ENCODE peak calls at places on chromosomes 2 and 18, in nine cellular contexts. One of them, this sample, is unnamed.

GRCh38 chr2:20409039-20409438 is 37.8 kb upstream of the RHOB start:
- DNase-seq in epithelial cell of esophagus: no peak
- DNase-seq in BJ: no peak
- DNase-seq in mammary epithelial cell: no peak
- DNase-seq in WERI-Rb-1: no peak
- DNase-seq in left ventricle myocardium inferior: no peak
- DNase-seq in AG04450: no peak
- DNase-seq in cardiac fibroblast: no peak
- DNase-seq in CD8-positive, alpha-beta T cell: no peak
- DNase-seq in this sample: no peak

GRCh38 chr2:9417725-9418124 is 5.6 kb downstream of the ITGB1BP1 start:
- DNase-seq in epithelial cell of esophagus: no peak
- DNase-seq in left ventricle myocardium inferior: no peak
- DNase-seq in cardiac fibroblast: no peak
- DNase-seq in mammary epithelial cell: no peak
- DNase-seq in BJ: no peak
- DNase-seq in AG04450: no peak
- DNase-seq in WERI-Rb-1: no peak
- DNase-seq in CD8-positive, alpha-beta T cell: no peak
- DNase-seq in this sample: no peak

GRCh38 chr18:27604583-27604982 is 419.5 kb upstream of the CHST9 start:
- DNase-seq in BJ: no peak
- DNase-seq in left ventricle myocardium inferior: no peak
- DNase-seq in CD8-positive, alpha-beta T cell: no peak
- DNase-seq in AG04450: no peak
- DNase-seq in cardiac fibroblast: peak; percentile 59
- DNase-seq in WERI-Rb-1: no peak
- DNase-seq in epithelial cell of esophagus: peak; percentile 75
- DNase-seq in mammary epithelial cell: no peak
- DNase-seq in this sample: no peak

GRCh38 chr2:161576421-161576820 is 47.8 kb upstream of the SLC4A10 start:
- DNase-seq in CD8-positive, alpha-beta T cell: peak; percentile 14
- DNase-seq in epithelial cell of esophagus: no peak
- DNase-seq in mammary epithelial cell: no peak
- DNase-seq in BJ: no peak
- DNase-seq in left ventricle myocardium inferior: no peak
- DNase-seq in AG04450: no peak
- DNase-seq in WERI-Rb-1: peak; percentile 40
- DNase-seq in cardiac fibroblast: no peak
- DNase-seq in this sample: no peak

GRCh38 chr2:1887915-1888314 is 143.6 kb upstream of the PXDN start:
- DNase-seq in AG04450: no peak
- DNase-seq in WERI-Rb-1: no peak
- DNase-seq in epithelial cell of esophagus: no peak
- DNase-seq in CD8-positive, alpha-beta T cell: no peak
- DNase-seq in mammary epithelial cell: no peak
- DNase-seq in cardiac fibroblast: peak; percentile 12
- DNase-seq in left ventricle myocardium inferior: no peak
- DNase-seq in BJ: no peak
- DNase-seq in this sample: no peak

GRCh38 chr2:151886235-151886634 is 58.0 kb upstream of the ARL5A start:
- DNase-seq in epithelial cell of esophagus: peak; percentile 67
- DNase-seq in mammary epithelial cell: peak; percentile 17
- DNase-seq in BJ: no peak
- DNase-seq in cardiac fibroblast: no peak
- DNase-seq in CD8-positive, alpha-beta T cell: no peak
- DNase-seq in WERI-Rb-1: no peak
- DNase-seq in AG04450: no peak
- DNase-seq in left ventricle myocardium inferior: no peak
- DNase-seq in this sample: no peak

GRCh38 chr18:78813156-78813555 is 166.5 kb upstream of the SALL3 start:
- DNase-seq in left ventricle myocardium inferior: no peak
- DNase-seq in AG04450: no peak
- DNase-seq in WERI-Rb-1: no peak
- DNase-seq in BJ: no peak
- DNase-seq in CD8-positive, alpha-beta T cell: no peak
- DNase-seq in mammary epithelial cell: no peak
- DNase-seq in cardiac fibroblast: no peak
- DNase-seq in epithelial cell of esophagus: no peak
- DNase-seq in this sample: no peak

GRCh38 chr2:102797486-102797885 is 35.7 kb downstream of the TMEM182 start:
- DNase-seq in left ventricle myocardium inferior: no peak
- DNase-seq in cardiac fibroblast: no peak
- DNase-seq in mammary epithelial cell: no peak
- DNase-seq in epithelial cell of esophagus: no peak
- DNase-seq in CD8-positive, alpha-beta T cell: no peak
- DNase-seq in BJ: no peak
- DNase-seq in WERI-Rb-1: no peak
- DNase-seq in AG04450: no peak
- DNase-seq in this sample: no peak

GRCh38 chr2:20530520-20530919 is 83.6 kb downstream of the RHOB start:
- DNase-seq in BJ: no peak
- DNase-seq in CD8-positive, alpha-beta T cell: no peak
- DNase-seq in WERI-Rb-1: no peak
- DNase-seq in epithelial cell of esophagus: no peak
- DNase-seq in AG04450: no peak
- DNase-seq in left ventricle myocardium inferior: no peak
- DNase-seq in mammary epithelial cell: no peak
- DNase-seq in cardiac fibroblast: no peak
- DNase-seq in this sample: no peak

GRCh38 chr2:68970566-68970965 is 3.9 kb upstream of the GKN1 start:
- DNase-seq in cardiac fibroblast: peak; percentile 32
- DNase-seq in CD8-positive, alpha-beta T cell: no peak
- DNase-seq in mammary epithelial cell: no peak
- DNase-seq in left ventricle myocardium inferior: no peak
- DNase-seq in BJ: no peak
- DNase-seq in WERI-Rb-1: no peak
- DNase-seq in AG04450: no peak
- DNase-seq in epithelial cell of esophagus: no peak
- DNase-seq in this sample: no peak

GRCh38 chr18:11883153-11883552 is 25.0 kb downstream of the MPPE1 start:
- DNase-seq in WERI-Rb-1: no peak
- DNase-seq in left ventricle myocardium inferior: no peak
- DNase-seq in AG04450: no peak
- DNase-seq in epithelial cell of esophagus: no peak
- DNase-seq in mammary epithelial cell: no peak
- DNase-seq in cardiac fibroblast: peak; percentile 22
- DNase-seq in BJ: no peak
- DNase-seq in CD8-positive, alpha-beta T cell: no peak
- DNase-seq in this sample: peak; percentile 27

DNA sequence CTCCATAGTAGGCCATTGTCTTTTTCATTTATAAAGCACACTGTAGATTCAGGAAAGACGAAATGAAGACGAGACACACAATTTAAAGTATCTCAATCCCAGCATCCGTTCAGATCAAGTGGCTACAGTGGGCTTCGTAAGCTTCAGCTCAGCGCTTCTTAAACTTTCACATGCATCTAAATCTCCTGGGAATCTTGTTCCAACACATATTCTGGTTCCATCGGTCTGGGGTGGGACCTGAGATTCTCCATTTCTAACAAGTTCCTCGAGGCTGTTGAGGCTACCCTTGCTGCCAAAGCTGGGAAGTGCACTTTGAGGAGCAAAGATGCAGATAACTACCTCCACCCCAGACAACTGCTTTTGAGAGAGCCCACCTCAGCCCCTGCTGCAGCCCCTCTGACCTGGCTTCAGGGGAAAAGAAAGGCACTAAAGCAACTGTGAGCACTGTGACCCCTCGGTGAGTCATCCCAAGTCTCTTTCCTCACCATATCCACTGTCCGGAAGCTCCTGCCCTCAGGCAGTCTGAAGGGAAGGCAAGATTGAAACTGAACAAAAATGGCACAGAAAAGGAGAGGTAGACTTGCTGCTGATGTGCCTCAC is 201.1 kb upstream of the FBXO11 start:
- DNase-seq in mammary epithelial cell: peak; percentile 91
- DNase-seq in epithelial cell of esophagus: peak; percentile 90
- DNase-seq in cardiac fibroblast: peak; percentile 76
- DNase-seq in CD8-positive, alpha-beta T cell: no peak
- DNase-seq in left ventricle myocardium inferior: no peak
- DNase-seq in WERI-Rb-1: no peak
- DNase-seq in AG04450: no peak
- DNase-seq in BJ: no peak
- DNase-seq in this sample: no peak
- TF ChIP-seq CTCF in mammary epithelial cell: no peak
- TF ChIP-seq CTCF in epithelial cell of esophagus: no peak
- TF ChIP-seq CTCF in cardiac fibroblast: peak; percentile 35
- TF ChIP-seq CTCF in CD8-positive, alpha-beta T cell: no peak
- TF ChIP-seq CTCF in left ventricle myocardium inferior: no peak
- TF ChIP-seq CTCF in WERI-Rb-1: no peak
- TF ChIP-seq CTCF in AG04450: peak; percentile 42
- TF ChIP-seq CTCF in BJ: no peak
- TF ChIP-seq CTCF in this sample: no peak

GRCh38 chr2:177397501-177398289 is 5.1 kb downstream of the AGPS start:
- DNase-seq in cardiac fibroblast: peak; percentile 82
- DNase-seq in WERI-Rb-1: no peak
- DNase-seq in BJ: peak; percentile 98
- DNase-seq in left ventricle myocardium inferior: no peak
- DNase-seq in epithelial cell of esophagus: peak; percentile 58
- DNase-seq in CD8-positive, alpha-beta T cell: no peak
- DNase-seq in AG04450: peak; percentile 42
- DNase-seq in mammary epithelial cell: peak; percentile 77
- DNase-seq in this sample: no peak

GRCh38 chr2:177403822-177404221 is 11.2 kb downstream of the AGPS start:
- DNase-seq in WERI-Rb-1: no peak
- DNase-seq in epithelial cell of esophagus: peak; percentile 50
- DNase-seq in AG04450: no peak
- DNase-seq in CD8-positive, alpha-beta T cell: no peak
- DNase-seq in cardiac fibroblast: no peak
- DNase-seq in mammary epithelial cell: no peak
- DNase-seq in left ventricle myocardium inferior: no peak
- DNase-seq in BJ: no peak
- DNase-seq in this sample: no peak

GRCh38 chr2:177399376-177399775 is 6.8 kb downstream of the AGPS start:
- DNase-seq in BJ: no peak
- DNase-seq in epithelial cell of esophagus: no peak
- DNase-seq in WERI-Rb-1: no peak
- DNase-seq in mammary epithelial cell: no peak
- DNase-seq in left ventricle myocardium inferior: no peak
- DNase-seq in AG04450: no peak
- DNase-seq in cardiac fibroblast: no peak
- DNase-seq in CD8-positive, alpha-beta T cell: no peak
- DNase-seq in this sample: no peak

GRCh38 chr2:177398290-177398683 is 5.7 kb downstream of the AGPS start:
- DNase-seq in cardiac fibroblast: no peak
- DNase-seq in BJ: no peak
- DNase-seq in CD8-positive, alpha-beta T cell: no peak
- DNase-seq in AG04450: no peak
- DNase-seq in WERI-Rb-1: no peak
- DNase-seq in mammary epithelial cell: no peak
- DNase-seq in left ventricle myocardium inferior: no peak
- DNase-seq in epithelial cell of esophagus: no peak
- DNase-seq in this sample: no peak

DNA sequence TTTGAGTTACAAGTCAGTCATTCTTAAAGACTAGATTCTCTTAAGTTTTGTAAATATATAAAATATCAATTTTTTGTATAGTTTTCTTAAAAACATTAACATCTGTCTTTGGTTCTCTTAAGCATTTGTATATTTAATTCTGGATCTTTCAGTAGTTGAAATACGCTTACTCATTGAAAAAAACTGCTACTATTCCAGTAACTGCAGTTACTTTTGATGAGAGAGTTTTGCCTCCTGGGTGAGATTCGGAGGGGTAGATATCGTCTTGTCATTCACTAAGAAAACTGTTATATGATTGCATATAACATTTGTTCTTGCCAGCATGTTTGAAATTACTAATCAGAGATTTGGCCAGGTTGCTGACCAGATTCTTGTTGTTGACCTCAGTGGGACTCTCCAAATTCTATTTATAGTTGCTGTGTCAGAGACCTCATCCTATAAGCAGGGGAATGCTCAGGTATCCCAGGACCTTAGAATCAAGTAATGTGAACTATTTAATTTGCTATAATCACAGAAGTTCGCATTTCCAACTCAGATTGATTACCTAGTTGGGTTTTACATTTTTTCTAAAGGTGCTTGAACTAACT is 7.9 kb downstream of the AGPS start:
- DNase-seq in AG04450: no peak
- DNase-seq in mammary epithelial cell: no peak
- DNase-seq in WERI-Rb-1: no peak
- DNase-seq in CD8-positive, alpha-beta T cell: no peak
- DNase-seq in left ventricle myocardium inferior: no peak
- DNase-seq in cardiac fibroblast: no peak
- DNase-seq in BJ: no peak
- DNase-seq in epithelial cell of esophagus: no peak
- DNase-seq in this sample: no peak
- H3K4me3 ChIP-seq in AG04450: no peak overlapping the region
- H3K4me3 ChIP-seq in mammary epithelial cell: no peak overlapping the region
- H3K4me3 ChIP-seq in WERI-Rb-1: no peak overlapping the region
- H3K4me3 ChIP-seq in CD8-positive, alpha-beta T cell: no peak overlapping the region
- H3K4me3 ChIP-seq in left ventricle myocardium inferior: no peak overlapping the region
- H3K4me3 ChIP-seq in cardiac fibroblast: no peak overlapping the region
- H3K4me3 ChIP-seq in BJ: no peak overlapping the region
- H3K4me3 ChIP-seq in epithelial cell of esophagus: no peak overlapping the region
- H3K4me3 ChIP-seq in this sample: no peak overlapping the region

DNA sequence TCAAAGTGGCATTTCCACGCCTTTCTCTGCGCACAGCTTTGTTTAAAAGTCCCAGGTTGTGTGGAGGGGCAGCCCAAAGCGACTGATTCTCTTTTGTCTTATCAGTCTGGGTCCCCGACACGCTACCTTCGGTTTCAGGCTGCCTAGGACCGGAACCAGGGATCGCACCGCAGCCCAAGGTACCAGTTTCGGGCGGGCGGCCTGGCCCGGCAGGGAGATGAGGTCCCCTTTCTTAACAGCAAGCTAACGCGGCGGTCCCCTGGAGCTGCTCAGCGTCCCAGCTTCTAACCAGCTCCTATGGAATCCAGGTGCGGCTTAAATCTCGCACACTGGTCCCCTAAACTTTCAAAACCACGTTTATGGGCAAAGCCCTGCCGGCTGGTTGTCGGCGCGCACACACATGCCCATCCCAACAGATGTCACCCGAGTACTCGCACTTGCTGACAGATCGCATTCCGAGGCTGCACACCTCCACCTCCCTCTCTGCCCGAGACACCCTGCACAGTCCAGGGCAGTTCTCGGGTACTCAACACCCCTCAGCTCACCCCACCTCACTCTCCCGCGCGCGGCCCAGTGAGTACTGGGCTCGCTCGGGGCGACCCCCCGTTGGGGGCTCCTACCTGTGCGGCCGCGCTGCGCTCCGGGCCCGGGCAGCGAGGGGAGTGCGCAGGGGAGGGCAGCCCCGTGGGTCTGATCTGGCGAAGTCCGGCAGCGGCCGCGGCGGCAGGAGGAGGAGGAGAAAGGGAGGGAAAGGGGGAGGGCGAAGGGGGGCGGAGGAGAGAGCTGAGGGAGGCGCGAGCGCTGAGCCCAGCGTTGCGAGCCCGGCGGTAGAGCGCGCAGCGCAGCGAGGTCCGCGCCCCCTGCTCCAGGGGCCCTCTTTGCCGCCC is at the start of gene EFEMP1:
- DNase-seq in cardiac fibroblast: peak; percentile 89
- DNase-seq in epithelial cell of esophagus: peak; percentile 79
- DNase-seq in BJ: no peak
- DNase-seq in CD8-positive, alpha-beta T cell: no peak
- DNase-seq in left ventricle myocardium inferior: peak; percentile 66
- DNase-seq in WERI-Rb-1: peak; percentile 82
- DNase-seq in mammary epithelial cell: peak; percentile 87
- DNase-seq in AG04450: no peak
- DNase-seq in this sample: no peak
- TF ChIP-seq CTCF in cardiac fibroblast: no peak
- TF ChIP-seq CTCF in epithelial cell of esophagus: peak; percentile 24
- TF ChIP-seq CTCF in BJ: no peak
- TF ChIP-seq CTCF in CD8-positive, alpha-beta T cell: no peak
- TF ChIP-seq CTCF in left ventricle myocardium inferior: no peak
- TF ChIP-seq CTCF in WERI-Rb-1: peak; percentile 19
- TF ChIP-seq CTCF in mammary epithelial cell: no peak
- TF ChIP-seq CTCF in AG04450: no peak
- TF ChIP-seq CTCF in this sample: no peak

GRCh38 chr2:98822301-98823164 is 91.6 kb upstream of the MGAT4A start:
- DNase-seq in BJ: no peak
- DNase-seq in epithelial cell of esophagus: peak; percentile 26
- DNase-seq in left ventricle myocardium inferior: peak; percentile 71
- DNase-seq in WERI-Rb-1: no peak
- DNase-seq in CD8-positive, alpha-beta T cell: peak; percentile 58
- DNase-seq in mammary epithelial cell: no peak
- DNase-seq in cardiac fibroblast: no peak
- DNase-seq in AG04450: no peak
- DNase-seq in this sample: no peak
- H3K4me3 ChIP-seq in BJ: peak overlapping the region; percentile 4
- H3K4me3 ChIP-seq in epithelial cell of esophagus: peak overlapping the region; percentile 13
- H3K4me3 ChIP-seq in left ventricle myocardium inferior: peak overlapping the region; percentile 70
- H3K4me3 ChIP-seq in WERI-Rb-1: no peak overlapping the region
- H3K4me3 ChIP-seq in CD8-positive, alpha-beta T cell: peak overlapping the region; percentile 50
- H3K4me3 ChIP-seq in mammary epithelial cell: no peak overlapping the region
- H3K4me3 ChIP-seq in cardiac fibroblast: peak overlapping the region; percentile 41
- H3K4me3 ChIP-seq in AG04450: no peak overlapping the region
- H3K4me3 ChIP-seq in this sample: no peak overlapping the region

This sample was measured in GM12864.